ENCODE peak calls at places on chromosomes 16 and 17, in ten cellular contexts. One of them, this sample, is unnamed.
A peak's percentile ranks its signal among the peaks of the same experiment; 100 is the strongest.

GRCh38 chr17:66971730-66972441 is 7.4 kb downstream of the CACNG4 start:
- DNase-seq in WTC11: no peak
- DNase-seq in progenitor cell of endocrine pancreas: no peak
- DNase-seq in pancreas: no peak
- DNase-seq in nephron progenitor cell: no peak
- DNase-seq in cardiac fibroblast: no peak
- DNase-seq in colonic mucosa: no peak
- DNase-seq in brain microvascular endothelial cell: no peak
- DNase-seq in CD4-positive, alpha-beta T cell: no peak
- DNase-seq in mucosa of descending colon: no peak
- DNase-seq in this sample: no peak

GRCh38 chr17:40956401-40957254 is 10.1 kb downstream of the KRT39 start:
- DNase-seq in CD4-positive, alpha-beta T cell: no peak
- DNase-seq in cardiac fibroblast: peak; percentile 13
- DNase-seq in pancreas: no peak
- DNase-seq in brain microvascular endothelial cell: peak; percentile 98
- DNase-seq in nephron progenitor cell: no peak
- DNase-seq in WTC11: no peak
- DNase-seq in progenitor cell of endocrine pancreas: no peak
- DNase-seq in mucosa of descending colon: no peak
- DNase-seq in colonic mucosa: no peak
- DNase-seq in this sample: peak; percentile 79

GRCh38 chr16:23156110-23156509 is 6.9 kb upstream of the USP31 start:
- DNase-seq in CD4-positive, alpha-beta T cell: no peak
- DNase-seq in pancreas: no peak
- DNase-seq in nephron progenitor cell: no peak
- DNase-seq in progenitor cell of endocrine pancreas: no peak
- DNase-seq in cardiac fibroblast: no peak
- DNase-seq in colonic mucosa: no peak
- DNase-seq in mucosa of descending colon: no peak
- DNase-seq in WTC11: no peak
- DNase-seq in brain microvascular endothelial cell: no peak
- DNase-seq in this sample: no peak

GRCh38 chr17:2111691-2112090 is 56.8 kb downstream of the HIC1 start:
- DNase-seq in nephron progenitor cell: no peak
- DNase-seq in colonic mucosa: no peak
- DNase-seq in mucosa of descending colon: no peak
- DNase-seq in brain microvascular endothelial cell: peak; percentile 71
- DNase-seq in progenitor cell of endocrine pancreas: no peak
- DNase-seq in pancreas: no peak
- DNase-seq in cardiac fibroblast: peak; percentile 79
- DNase-seq in WTC11: no peak
- DNase-seq in CD4-positive, alpha-beta T cell: no peak
- DNase-seq in this sample: no peak

GRCh38 chr17:38967290-38967738 is at the start of gene FBXO47:
- DNase-seq in brain microvascular endothelial cell: peak; percentile 90
- DNase-seq in pancreas: peak; percentile 94
- DNase-seq in CD4-positive, alpha-beta T cell: peak; percentile 74
- DNase-seq in mucosa of descending colon: peak; percentile 94
- DNase-seq in WTC11: peak; percentile 96
- DNase-seq in progenitor cell of endocrine pancreas: peak; percentile 51
- DNase-seq in colonic mucosa: peak; percentile 89
- DNase-seq in nephron progenitor cell: peak; percentile 56
- DNase-seq in cardiac fibroblast: peak; percentile 92
- DNase-seq in this sample: peak; percentile 82

GRCh38 chr16:11550651-11551498 is 35.8 kb downstream of the LITAF start:
- DNase-seq in nephron progenitor cell: no peak
- DNase-seq in pancreas: no peak
- DNase-seq in mucosa of descending colon: no peak
- DNase-seq in cardiac fibroblast: no peak
- DNase-seq in CD4-positive, alpha-beta T cell: no peak
- DNase-seq in colonic mucosa: no peak
- DNase-seq in WTC11: no peak
- DNase-seq in progenitor cell of endocrine pancreas: no peak
- DNase-seq in brain microvascular endothelial cell: no peak
- DNase-seq in this sample: no peak

GRCh38 chr17:76722279-76722678 is 4.1 kb downstream of the JMJD6 start:
- DNase-seq in CD4-positive, alpha-beta T cell: no peak
- DNase-seq in progenitor cell of endocrine pancreas: no peak
- DNase-seq in cardiac fibroblast: no peak
- DNase-seq in mucosa of descending colon: no peak
- DNase-seq in colonic mucosa: no peak
- DNase-seq in WTC11: no peak
- DNase-seq in nephron progenitor cell: no peak
- DNase-seq in pancreas: no peak
- DNase-seq in brain microvascular endothelial cell: no peak
- DNase-seq in this sample: no peak

GRCh38 chr17:80252871-80253270 is 7.8 kb upstream of the RNF213 start:
- DNase-seq in progenitor cell of endocrine pancreas: peak; percentile 34
- DNase-seq in brain microvascular endothelial cell: no peak
- DNase-seq in nephron progenitor cell: peak; percentile 67
- DNase-seq in mucosa of descending colon: peak; percentile 79
- DNase-seq in WTC11: peak; percentile 81
- DNase-seq in pancreas: peak; percentile 68
- DNase-seq in cardiac fibroblast: peak; percentile 18
- DNase-seq in colonic mucosa: peak; percentile 82
- DNase-seq in CD4-positive, alpha-beta T cell: peak; percentile 88
- DNase-seq in this sample: peak; percentile 80

GRCh38 chr16:23500212-23500865 is 10.0 kb downstream of the GGA2 start:
- DNase-seq in pancreas: no peak
- DNase-seq in colonic mucosa: peak; percentile 72
- DNase-seq in progenitor cell of endocrine pancreas: no peak
- DNase-seq in mucosa of descending colon: peak; percentile 74
- DNase-seq in brain microvascular endothelial cell: no peak
- DNase-seq in CD4-positive, alpha-beta T cell: no peak
- DNase-seq in WTC11: no peak
- DNase-seq in cardiac fibroblast: no peak
- DNase-seq in nephron progenitor cell: no peak
- DNase-seq in this sample: no peak

GRCh38 chr17:45873728-45874127 is 20.6 kb upstream of the MAPT start:
- DNase-seq in WTC11: no peak
- DNase-seq in brain microvascular endothelial cell: peak; percentile 11
- DNase-seq in mucosa of descending colon: no peak
- DNase-seq in pancreas: no peak
- DNase-seq in progenitor cell of endocrine pancreas: no peak
- DNase-seq in cardiac fibroblast: no peak
- DNase-seq in CD4-positive, alpha-beta T cell: peak; percentile 36
- DNase-seq in colonic mucosa: no peak
- DNase-seq in nephron progenitor cell: peak; percentile 30
- DNase-seq in this sample: no peak

GRCh38 chr17:2084129-2084765 is 29.3 kb downstream of the HIC1 start:
- DNase-seq in pancreas: no peak
- DNase-seq in colonic mucosa: peak; percentile 79
- DNase-seq in brain microvascular endothelial cell: peak; percentile 54
- DNase-seq in progenitor cell of endocrine pancreas: no peak
- DNase-seq in nephron progenitor cell: no peak
- DNase-seq in cardiac fibroblast: peak; percentile 62
- DNase-seq in mucosa of descending colon: peak; percentile 81
- DNase-seq in WTC11: no peak
- DNase-seq in CD4-positive, alpha-beta T cell: no peak
- DNase-seq in this sample: peak; percentile 45

GRCh38 chr17:77692571-77693161 is 265.8 kb upstream of the TNRC6C start:
- DNase-seq in colonic mucosa: peak; percentile 14
- DNase-seq in nephron progenitor cell: no peak
- DNase-seq in mucosa of descending colon: no peak
- DNase-seq in WTC11: no peak
- DNase-seq in progenitor cell of endocrine pancreas: no peak
- DNase-seq in pancreas: no peak
- DNase-seq in cardiac fibroblast: peak; percentile 9
- DNase-seq in CD4-positive, alpha-beta T cell: peak; percentile 8
- DNase-seq in brain microvascular endothelial cell: no peak
- DNase-seq in this sample: peak; percentile 82

DNA sequence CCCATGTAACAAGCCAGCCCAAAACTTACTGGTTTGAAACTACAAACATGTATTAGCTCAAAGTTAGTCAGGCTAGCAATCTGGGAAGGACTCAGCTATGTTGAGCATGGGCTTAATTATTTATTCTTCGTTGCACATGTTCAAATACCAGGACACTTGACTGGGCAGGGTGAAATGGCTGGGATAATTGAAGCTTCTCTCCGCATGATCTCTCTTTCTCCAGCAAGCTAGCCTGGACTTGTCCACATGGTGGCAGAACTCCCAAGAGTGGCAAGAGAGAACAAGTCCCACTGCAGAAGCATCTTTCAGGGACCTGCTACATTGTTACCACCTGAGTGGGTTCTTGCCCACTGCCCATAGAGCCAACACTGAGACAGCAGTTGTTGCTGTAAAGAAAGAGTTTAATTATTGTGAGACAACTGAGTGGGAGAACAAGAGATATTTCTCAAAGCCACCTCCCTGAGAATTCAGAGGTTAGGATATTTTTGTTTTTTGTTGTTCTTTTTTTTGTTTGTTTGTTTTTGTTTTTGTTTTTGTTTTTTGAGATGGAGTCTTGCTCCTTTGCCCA is 16.8 kb upstream of the ATF7IP2 start:
- DNase-seq in cardiac fibroblast: no peak
- DNase-seq in CD4-positive, alpha-beta T cell: no peak
- DNase-seq in mucosa of descending colon: no peak
- DNase-seq in brain microvascular endothelial cell: no peak
- DNase-seq in pancreas: no peak
- DNase-seq in colonic mucosa: no peak
- DNase-seq in WTC11: no peak
- DNase-seq in progenitor cell of endocrine pancreas: no peak
- DNase-seq in nephron progenitor cell: no peak
- DNase-seq in this sample: no peak
- TF ChIP-seq CTCF in cardiac fibroblast: no peak
- TF ChIP-seq CTCF in CD4-positive, alpha-beta T cell: no peak
- TF ChIP-seq CTCF in mucosa of descending colon: no peak
- TF ChIP-seq CTCF in brain microvascular endothelial cell: peak; percentile 17
- TF ChIP-seq CTCF in pancreas: no peak
- TF ChIP-seq CTCF in colonic mucosa: no peak
- TF ChIP-seq CTCF in WTC11: no peak
- TF ChIP-seq CTCF in progenitor cell of endocrine pancreas: no peak
- TF ChIP-seq CTCF in nephron progenitor cell: no peak
- TF ChIP-seq CTCF in this sample: no peak

GRCh38 chr17:19433727-19434340 is 22.8 kb downstream of the RNF112 start:
- DNase-seq in nephron progenitor cell: no peak
- DNase-seq in brain microvascular endothelial cell: no peak
- DNase-seq in cardiac fibroblast: no peak
- DNase-seq in colonic mucosa: no peak
- DNase-seq in progenitor cell of endocrine pancreas: no peak
- DNase-seq in pancreas: no peak
- DNase-seq in CD4-positive, alpha-beta T cell: no peak
- DNase-seq in WTC11: no peak
- DNase-seq in mucosa of descending colon: no peak
- DNase-seq in this sample: no peak
- TF ChIP-seq CTCF in nephron progenitor cell: no peak
- TF ChIP-seq CTCF in brain microvascular endothelial cell: no peak
- TF ChIP-seq CTCF in cardiac fibroblast: no peak
- TF ChIP-seq CTCF in colonic mucosa: no peak
- TF ChIP-seq CTCF in progenitor cell of endocrine pancreas: no peak
- TF ChIP-seq CTCF in pancreas: no peak
- TF ChIP-seq CTCF in CD4-positive, alpha-beta T cell: no peak
- TF ChIP-seq CTCF in WTC11: no peak
- TF ChIP-seq CTCF in mucosa of descending colon: no peak
- TF ChIP-seq CTCF in this sample: no peak

DNA sequence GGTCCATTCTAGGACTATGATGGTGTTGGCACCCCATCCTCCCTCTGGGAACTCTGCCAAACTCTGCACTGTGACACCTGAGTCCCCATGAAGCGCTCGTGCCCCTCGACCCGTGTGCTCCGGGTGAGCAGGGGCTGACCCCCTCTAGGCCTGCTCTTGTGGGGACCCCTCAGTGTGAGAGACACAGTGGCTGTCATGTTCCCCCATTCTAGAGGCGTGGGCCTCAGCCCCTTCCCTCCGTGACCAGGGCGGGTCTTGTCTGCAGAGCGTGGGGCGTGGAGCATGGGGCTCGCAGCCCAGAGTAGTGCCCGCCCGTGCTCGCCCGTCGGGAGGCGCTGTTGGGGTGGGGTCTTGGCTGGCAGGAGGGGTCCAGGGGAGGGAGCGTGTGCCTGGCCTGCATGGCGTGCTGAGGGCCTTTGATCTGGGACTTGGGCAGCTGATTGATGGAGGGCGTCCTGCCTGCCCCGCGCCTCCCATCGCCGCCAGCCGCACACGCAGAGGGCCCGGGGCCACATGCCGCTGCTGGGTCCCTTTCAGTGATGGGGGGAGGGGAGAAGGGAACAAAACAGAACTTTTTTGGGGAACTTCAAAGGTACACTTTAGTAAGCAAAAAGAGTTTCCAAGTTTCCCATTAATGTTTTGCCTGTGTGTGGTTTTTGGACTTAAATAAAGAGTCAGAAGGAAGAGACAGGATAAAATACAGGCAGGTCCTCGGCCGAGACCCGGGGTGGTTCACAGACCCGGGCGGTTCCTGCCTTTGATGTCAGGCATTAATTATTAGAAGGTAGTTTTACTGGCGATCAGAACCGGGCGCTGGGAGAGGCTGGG is 22.5 kb downstream of the CENPX start:
- DNase-seq in cardiac fibroblast: no peak
- DNase-seq in pancreas: no peak
- DNase-seq in mucosa of descending colon: no peak
- DNase-seq in nephron progenitor cell: no peak
- DNase-seq in progenitor cell of endocrine pancreas: no peak
- DNase-seq in WTC11: no peak
- DNase-seq in brain microvascular endothelial cell: no peak
- DNase-seq in colonic mucosa: no peak
- DNase-seq in CD4-positive, alpha-beta T cell: no peak
- DNase-seq in this sample: no peak
- TF ChIP-seq CTCF in cardiac fibroblast: no peak
- TF ChIP-seq CTCF in pancreas: no peak
- TF ChIP-seq CTCF in mucosa of descending colon: no peak
- TF ChIP-seq CTCF in nephron progenitor cell: no peak
- TF ChIP-seq CTCF in progenitor cell of endocrine pancreas: no peak
- TF ChIP-seq CTCF in WTC11: no peak
- TF ChIP-seq CTCF in brain microvascular endothelial cell: no peak
- TF ChIP-seq CTCF in colonic mucosa: no peak
- TF ChIP-seq CTCF in CD4-positive, alpha-beta T cell: no peak
- TF ChIP-seq CTCF in this sample: no peak

GRCh38 chr16:680967-681745 is 946 bp downstream of the STUB1 start:
- DNase-seq in brain microvascular endothelial cell: no peak
- DNase-seq in colonic mucosa: peak; percentile 70
- DNase-seq in cardiac fibroblast: peak; percentile 58
- DNase-seq in progenitor cell of endocrine pancreas: no peak
- DNase-seq in WTC11: no peak
- DNase-seq in pancreas: no peak
- DNase-seq in mucosa of descending colon: peak; percentile 58
- DNase-seq in CD4-positive, alpha-beta T cell: no peak
- DNase-seq in nephron progenitor cell: no peak
- DNase-seq in this sample: no peak

GRCh38 chr16:684067-684794 is at the start of gene JMJD8:
- DNase-seq in nephron progenitor cell: peak; percentile 97
- DNase-seq in colonic mucosa: peak; percentile 97
- DNase-seq in mucosa of descending colon: peak; percentile 98
- DNase-seq in progenitor cell of endocrine pancreas: peak; percentile 91
- DNase-seq in cardiac fibroblast: peak; percentile 97
- DNase-seq in WTC11: peak; percentile 96
- DNase-seq in CD4-positive, alpha-beta T cell: peak; percentile 97
- DNase-seq in pancreas: peak; percentile 97
- DNase-seq in brain microvascular endothelial cell: peak; percentile 89
- DNase-seq in this sample: peak; percentile 85

GRCh38 chr16:681746-682427 is 1.7 kb downstream of the STUB1 start:
- DNase-seq in cardiac fibroblast: peak; percentile 31
- DNase-seq in brain microvascular endothelial cell: no peak
- DNase-seq in progenitor cell of endocrine pancreas: no peak
- DNase-seq in WTC11: no peak
- DNase-seq in nephron progenitor cell: no peak
- DNase-seq in pancreas: no peak
- DNase-seq in CD4-positive, alpha-beta T cell: no peak
- DNase-seq in mucosa of descending colon: peak; percentile 42
- DNase-seq in colonic mucosa: no peak
- DNase-seq in this sample: no peak

GRCh38 chr16:683396-684066 is 603 bp downstream of the JMJD8 start:
- DNase-seq in WTC11: no peak
- DNase-seq in brain microvascular endothelial cell: no peak
- DNase-seq in CD4-positive, alpha-beta T cell: no peak
- DNase-seq in nephron progenitor cell: no peak
- DNase-seq in pancreas: peak; percentile 32
- DNase-seq in progenitor cell of endocrine pancreas: no peak
- DNase-seq in mucosa of descending colon: peak; percentile 37
- DNase-seq in cardiac fibroblast: no peak
- DNase-seq in colonic mucosa: no peak
- DNase-seq in this sample: no peak

GRCh38 chr16:682493-683395 is 1.4 kb downstream of the JMJD8 start:
- DNase-seq in pancreas: no peak
- DNase-seq in CD4-positive, alpha-beta T cell: no peak
- DNase-seq in WTC11: no peak
- DNase-seq in nephron progenitor cell: no peak
- DNase-seq in progenitor cell of endocrine pancreas: no peak
- DNase-seq in brain microvascular endothelial cell: no peak
- DNase-seq in colonic mucosa: no peak
- DNase-seq in cardiac fibroblast: no peak
- DNase-seq in mucosa of descending colon: peak; percentile 31
- DNase-seq in this sample: no peak
- TF ChIP-seq CTCF in pancreas: no peak
- TF ChIP-seq CTCF in CD4-positive, alpha-beta T cell: no peak
- TF ChIP-seq CTCF in WTC11: no peak
- TF ChIP-seq CTCF in nephron progenitor cell: no peak
- TF ChIP-seq CTCF in progenitor cell of endocrine pancreas: no peak
- TF ChIP-seq CTCF in brain microvascular endothelial cell: no peak
- TF ChIP-seq CTCF in colonic mucosa: no peak
- TF ChIP-seq CTCF in cardiac fibroblast: no peak
- TF ChIP-seq CTCF in mucosa of descending colon: no peak
- TF ChIP-seq CTCF in this sample: no peak